ENCODE peak calls at places on chromosomes 5 and 9, in nine cellular contexts. U is NCI-H1092 treated with DMSO at 0.1 percent for 48 hours; C is spleen; N is fibroblast of the aortic adventitia; L is AG09319; V is stimulated activated effector memory CD8-positive, alpha-beta T cell treated with anti-CD3 and anti-CD28 coated beads, Interleukin-12 subunit alpha, Interleukin-12 subunit beta, amount 100 ng/mL, for 72 hours; B is NCI-H524 treated with DMSO at 0.1 percent for 48 hours; Z is stimulated activated CD8-positive, alpha-beta memory T cell treated with anti-CD3 and anti-CD28 coated beads, Interleukin-7, amount 100 ng/mL, for 4 hours; S is NCI-H748 treated with DMSO at 0.1 percent for 48 hours. G is an unnamed sample.

GRCh38 chr9:104850771-104851170 is 77.2 kb downstream of the ABCA1 start:
- DNase-seq in N (peak), C (no peak), Z (no peak), U (no peak), L (no peak), B (no peak), S (no peak), V (no peak), G (no peak)

GRCh38 chr5:15106530-15107283 is 235.1 kb upstream of the ANKH start:
- DNase-seq in L (no peak), Z (no peak), U (no peak), B (no peak), N (no peak), S (no peak), V (no peak), C (no peak), G (no peak)

GRCh38 chr5:78618303-78618702 is 30.3 kb downstream of the LHFPL2 start:
- DNase-seq in Z (no peak), V (no peak), B (no peak), C (no peak), U (no peak), L (no peak), S (no peak), N (no peak), G (no peak)

GRCh38 chr5:156326718-156327259 is at the start of gene SGCD:
- DNase-seq in V (no peak), N (peak), S (no peak), U (no peak), L (peak), Z (no peak), B (no peak), C (no peak), G (peak)

GRCh38 chr5:65535529-65535987 is 27.4 kb downstream of the CENPK start:
- DNase-seq in S (no peak), U (no peak), Z (no peak), C (no peak), V (no peak), L (no peak), B (no peak), N (peak), G (peak)

GRCh38 chr5:176181271-176181855 is 56.9 kb upstream of the SIMC1 start:
- DNase-seq in Z (no peak), B (no peak), S (no peak), L (no peak), C (no peak), U (no peak), N (no peak), V (no peak), G (no peak)

GRCh38 chr9:89593776-89594427 is 10.9 kb upstream of the GADD45G start:
- DNase-seq in S (peak), C (peak), V (peak), L (no peak), U (no peak), B (no peak), Z (peak), N (peak), G (no peak)

GRCh38 chr5:16855475-16855874 is 80.6 kb downstream of the MYO10 start:
- DNase-seq in V (no peak), S (no peak), N (peak), C (no peak), B (peak), L (no peak), U (no peak), Z (no peak), G (no peak)

GRCh38 chr9:87595605-87596004 is 97.9 kb downstream of the DAPK1 start:
- DNase-seq in S (no peak), N (no peak), V (no peak), C (no peak), U (no peak), Z (no peak), B (no peak), L (no peak), G (no peak)

GRCh38 chr9:112553256-112553826 is 66.7 kb downstream of the KIAA1958 start:
- DNase-seq in C (no peak), S (no peak), U (no peak), N (no peak), V (no peak), Z (no peak), B (no peak), L (no peak), G (no peak)

GRCh38 chr5:42583322-42583721 is 160.1 kb downstream of the GHR start:
- DNase-seq in V (peak), C (no peak), Z (no peak), U (peak), S (peak), B (no peak), L (peak), N (peak), G (peak)

GRCh38 chr9:91949946-91950664 is at the start of gene ROR2:
- DNase-seq in Z (no peak), L (no peak), S (peak), N (peak), U (peak), C (peak), V (peak), B (no peak), G (no peak)

GRCh38 chr9:127537014-127537413 is 75.1 kb upstream of the STXBP1 start:
- DNase-seq in U (no peak), N (peak), B (peak), L (no peak), Z (no peak), C (no peak), S (no peak), V (no peak), G (no peak)

GRCh38 chr5:55593115-55593472 is 58.3 kb upstream of the PLPP1 start:
- DNase-seq in V (no peak), Z (no peak), U (no peak), N (no peak), L (no peak), S (peak), C (no peak), B (no peak), G (no peak)

GRCh38 chr9:38026021-38026809 is 42.8 kb downstream of the SHB start:
- DNase-seq in N (peak), U (peak), B (no peak), Z (no peak), C (no peak), V (no peak), S (no peak), L (no peak), G (peak)

GRCh38 chr9:81607593-81608288 is 81.6 kb downstream of the TLE1 start:
- DNase-seq in L (no peak), B (no peak), C (no peak), V (no peak), Z (no peak), S (no peak), U (no peak), N (no peak), G (no peak)

GRCh38 chr5:17079562-17079961 is 137.9 kb upstream of the BASP1 start:
- DNase-seq in N (peak), B (no peak), L (no peak), S (no peak), U (no peak), C (no peak), V (no peak), Z (no peak), G (no peak)

GRCh38 chr5:105952875-105953274 is 1717.9 kb downstream of the EFNA5 start:
- DNase-seq in V (no peak), B (peak), L (no peak), C (no peak), U (peak), N (peak), S (peak), Z (no peak), G (peak)

GRCh38 chr5:136032564-136032963 is 3.8 kb downstream of the TGFBI start:
- DNase-seq in L (no peak), V (no peak), N (peak), S (no peak), U (no peak), C (peak), Z (no peak), B (no peak), G (peak)

GRCh38 chr5:76403963-76404693 is 1.0 kb downstream of the IQGAP2 start:
- DNase-seq in S (no peak), C (peak), Z (peak), B (no peak), U (no peak), L (no peak), N (no peak), V (peak), G (no peak)

GRCh38 chr9:134709512-134710270 is 68.1 kb downstream of the COL5A1 start:
- DNase-seq in N (peak), L (no peak), V (no peak), B (no peak), U (no peak), C (no peak), Z (no peak), S (no peak), G (peak)

GRCh38 chr5:84378420-84378819 is 6.3 kb downstream of the EDIL3 start:
- DNase-seq in C (no peak), N (peak), B (no peak), L (no peak), S (no peak), V (no peak), U (no peak), Z (no peak), G (peak)

GRCh38 chr9:115042781-115043509 is 75.0 kb downstream of the TNC start:
- DNase-seq in V (no peak), S (no peak), Z (no peak), N (peak), L (no peak), U (no peak), C (no peak), B (no peak), G (peak)

GRCh38 chr9:132018957-132019405 is 60.7 kb downstream of the MED27 start:
- DNase-seq in B (no peak), Z (no peak), L (no peak), S (no peak), N (peak), V (no peak), C (no peak), U (peak), G (no peak)

GRCh38 chr5:56658972-56659371 is 156.4 kb upstream of the MAP3K1 start:
- DNase-seq in Z (no peak), C (no peak), V (no peak), U (no peak), B (no peak), S (no peak), L (no peak), N (no peak), G (no peak)

GRCh38 chr9:35686222-35687203 is 3.2 kb downstream of the TPM2 start:
- DNase-seq in U (no peak), B (no peak), N (peak), L (no peak), C (no peak), S (no peak), Z (no peak), V (no peak), G (peak)

GRCh38 chr9:121835581-121836381 is 184.3 kb downstream of the DAB2IP start:
- DNase-seq in Z (no peak), B (no peak), V (no peak), N (no peak), L (no peak), U (no peak), S (no peak), C (no peak), G (no peak)